ENCODE peak calls at places on chromosome 2, in six cellular contexts. J, U, W, T, P and D are unnamed samples.

GRCh38 chr2:238260879-238261278 is 21.0 kb upstream of the HES6 start:
- DNase-seq in P (no peak), J (no peak), W (no peak), T (no peak), U (no peak), D (no peak)

GRCh38 chr2:18117592-18117991 is 239.1 kb downstream of the KCNS3 start:
- DNase-seq in W (peak), U (no peak), T (peak), J (peak), P (no peak), D (peak)

GRCh38 chr2:190379249-190379964 is 28.7 kb upstream of the MFSD6 start:
- DNase-seq in P (no peak), J (peak), U (no peak), W (peak), T (no peak), D (no peak)

GRCh38 chr2:25373269-25373981 is 31.7 kb upstream of the DNMT3A start:
- DNase-seq in U (no peak), J (no peak), T (no peak), W (no peak), P (no peak), D (no peak)

GRCh38 chr2:118003396-118003824 is 10.5 kb downstream of the CCDC93 start:
- DNase-seq in U (peak), P (peak), J (peak), T (no peak), W (peak), D (peak)

GRCh38 chr2:64988420-64989125 is 626 bp upstream of the SLC1A4 start:
- DNase-seq in T (peak), W (peak), U (peak), J (peak), P (no peak), D (peak)

GRCh38 chr2:187576906-187577305 is 22.7 kb upstream of the TFPI start:
- DNase-seq in U (peak), J (peak), P (no peak), T (no peak), W (peak), D (no peak)

GRCh38 chr2:163467206-163467605 is 268.6 kb downstream of the FIGN start:
- DNase-seq in T (no peak), U (peak), J (no peak), W (no peak), P (no peak), D (no peak)

GRCh38 chr2:239957681-239958181 is 67.4 kb downstream of the NDUFA10 start:
- DNase-seq in P (no peak), J (no peak), T (no peak), W (no peak), U (no peak), D (no peak)

GRCh38 chr2:188441288-188441947 is 149.7 kb downstream of the GULP1 start:
- DNase-seq in P (no peak), T (no peak), U (no peak), W (no peak), J (no peak), D (no peak)

GRCh38 chr2:226362991-226363390 is 436.6 kb downstream of the IRS1 start:
- DNase-seq in J (peak), T (no peak), P (no peak), U (no peak), W (no peak), D (no peak)

GRCh38 chr2:234814366-234814765 is 137.5 kb upstream of the SH3BP4 start:
- DNase-seq in J (no peak), W (no peak), P (no peak), T (no peak), U (no peak), D (no peak)

GRCh38 chr2:1808921-1809551 is 64.7 kb upstream of the PXDN start:
- DNase-seq in W (no peak), U (no peak), T (no peak), J (no peak), P (no peak), D (no peak)

GRCh38 chr2:198219292-198219691 is 414.9 kb downstream of the PLCL1 start:
- DNase-seq in W (peak), P (no peak), T (no peak), U (no peak), J (no peak), D (no peak)

GRCh38 chr2:122105885-122106221 is 350.4 kb downstream of the TSN start:
- DNase-seq in W (no peak), P (no peak), U (no peak), T (no peak), J (no peak), D (peak)

GRCh38 chr2:83104202-83104601 is 1354.9 kb downstream of the SUCLG1 start:
- DNase-seq in W (no peak), U (no peak), J (no peak), P (no peak), T (no peak), D (no peak)

GRCh38 chr2:30095402-30095801 is 51.4 kb upstream of the YPEL5 start:
- DNase-seq in J (no peak), P (no peak), W (no peak), U (no peak), T (no peak), D (no peak)

GRCh38 chr2:238457927-238458324 is 31.2 kb downstream of the ASB1 start:
- DNase-seq in J (no peak), T (no peak), W (no peak), P (no peak), U (no peak), D (no peak)

GRCh38 chr2:230870544-230871360 is 6.0 kb downstream of the ITM2C start:
- DNase-seq in U (peak), P (no peak), W (peak), J (no peak), T (no peak), D (peak)

GRCh38 chr2:232396683-232397082 is 10.0 kb upstream of the ALPG start:
- DNase-seq in J (no peak), W (no peak), T (no peak), U (no peak), P (no peak), D (no peak)

GRCh38 chr2:28613616-28614501 is 118.0 kb downstream of the PLB1 start:
- DNase-seq in T (peak), U (no peak), J (peak), W (no peak), P (no peak), D (peak)

GRCh38 chr2:18976112-18976961 is 382.1 kb downstream of the OSR1 start:
- DNase-seq in W (peak), J (peak), U (peak), T (no peak), P (no peak), D (no peak)

GRCh38 chr2:240601061-240601830 is 14.7 kb downstream of the CAPN10 start:
- DNase-seq in P (no peak), U (no peak), J (no peak), T (no peak), W (no peak), D (no peak)

GRCh38 chr2:42100696-42101585 is 53.1 kb downstream of the PKDCC start:
- DNase-seq in P (no peak), J (peak), T (no peak), W (no peak), U (no peak), D (no peak)

GRCh38 chr2:113080134-113080533 is 12.4 kb downstream of the IL1F10 start:
- DNase-seq in P (no peak), J (peak), T (no peak), W (peak), U (peak), D (peak)

GRCh38 chr2:162123806-162124758 is 28.0 kb downstream of the GCG start:
- DNase-seq in U (peak), T (no peak), J (no peak), W (peak), P (peak), D (peak)

GRCh38 chr2:221569342-221570278 is 2.5 kb downstream of the EPHA4 start:
- DNase-seq in W (no peak), J (no peak), P (no peak), T (no peak), U (no peak), D (peak)